ENCODE peak calls at places on chromosomes 7 and 10, in nine cellular contexts. F is SK-N-SH, O is stomach, V is vagina, A is prostate gland, P is endothelial cell of umbilical vein, H is suprapubic skin, I is breast epithelium, T is K562. B is an unnamed sample.

GRCh38 chr7:22147113-22147512 is 201.4 kb upstream of the CDCA7L start:
- DNase-seq in F (peak), O (no peak), V (no peak), A (no peak), P (no peak), H (no peak), I (no peak), T (no peak), B (no peak)

GRCh38 chr10:103491729-103492364 is 1.7 kb upstream of the NEURL1 start:
- DNase-seq in F (peak), O (no peak), V (no peak), A (no peak), P (peak), H (no peak), I (no peak), T (no peak), B (no peak)

GRCh38 chr7:142298631-142299030 is 40.8 kb upstream of the PRSS58 start:
- DNase-seq in F (no peak), O (no peak), V (no peak), A (no peak), P (no peak), H (no peak), I (no peak), T (no peak), B (peak)

GRCh38 chr7:38453826-38454225 is 177.3 kb downstream of the AMPH start:
- DNase-seq in F (no peak), O (no peak), V (no peak), A (no peak), P (no peak), H (no peak), I (no peak), T (no peak), B (no peak)

GRCh38 chr10:80530251-80530650 is 7.5 kb upstream of the SH2D4B start:
- DNase-seq in F (peak), O (no peak), V (no peak), A (no peak), P (no peak), H (no peak), I (no peak), T (no peak), B (peak)

GRCh38 chr10:93074597-93075368 is 1.1 kb downstream of the CYP26A1 start:
- DNase-seq in F (peak), O (no peak), V (peak), A (peak), P (no peak), H (no peak), I (no peak), T (no peak), B (no peak)

GRCh38 chr10:26422977-26423376 is 15.2 kb upstream of the APBB1IP start:
- DNase-seq in F (no peak), O (no peak), V (no peak), A (no peak), P (no peak), H (no peak), I (no peak), T (no peak), B (no peak)

GRCh38 chr10:93495654-93496321 is 624 bp upstream of the CEP55 start:
- DNase-seq in F (peak), O (no peak), V (no peak), A (peak), P (peak), H (no peak), I (no peak), T (peak), B (no peak)

GRCh38 chr10:88091490-88092061 is 228.2 kb downstream of the PTEN start:
- DNase-seq in F (no peak), O (peak), V (no peak), A (no peak), P (no peak), H (no peak), I (no peak), T (no peak), B (peak)

GRCh38 chr10:110802551-110803238 is 69.0 kb upstream of the PDCD4 start:
- DNase-seq in F (no peak), O (peak), V (no peak), A (peak), P (peak), H (no peak), I (peak), T (no peak), B (peak)
- TF ChIP-seq POLR2AphosphoS5 in F (no peak), O (peak), V (no peak), A (peak), P (no peak), H (no peak), I (no peak), T (no peak), B (no peak)

GRCh38 chr10:45592432-45592831 is 80.1 kb downstream of the ZFAND4 start:
- DNase-seq in F (no peak), O (no peak), V (no peak), A (no peak), P (no peak), H (no peak), I (no peak), T (no peak), B (no peak)

GRCh38 chr10:45591262-45591661 is 81.3 kb downstream of the ZFAND4 start:
- DNase-seq in F (no peak), O (no peak), V (no peak), A (no peak), P (no peak), H (no peak), I (no peak), T (no peak), B (no peak)

GRCh38 chr10:45594276-45595157 is 78.1 kb downstream of the ZFAND4 start:
- DNase-seq in F (peak), O (peak), V (no peak), A (peak), P (peak), H (peak), I (peak), T (peak), B (peak)

GRCh38 chr10:45593938-45594275 is 78.7 kb downstream of the ZFAND4 start:
- DNase-seq in F (no peak), O (no peak), V (no peak), A (no peak), P (no peak), H (no peak), I (no peak), T (no peak), B (no peak)

GRCh38 chr10:45592926-45593325 is 79.6 kb downstream of the ZFAND4 start:
- DNase-seq in F (no peak), O (no peak), V (no peak), A (no peak), P (no peak), H (no peak), I (no peak), T (no peak), B (no peak)
- H3K4me3 ChIP-seq in F (no peak), O (peak), V (no peak), A (no peak), P (no peak), H (peak), I (peak), T (peak), B (no peak)

GRCh38 chr10:112898540-112899395 is 51.3 kb upstream of the TCF7L2 start:
- DNase-seq in F (no peak), O (peak), V (no peak), A (no peak), P (peak), H (no peak), I (no peak), T (no peak), B (no peak)

GRCh38 chr10:112899396-112900065 is 50.5 kb upstream of the TCF7L2 start:
- DNase-seq in F (no peak), O (no peak), V (no peak), A (no peak), P (no peak), H (no peak), I (no peak), T (no peak), B (no peak)

GRCh38 chr10:112895292-112895691 is 54.8 kb upstream of the TCF7L2 start:
- DNase-seq in F (no peak), O (no peak), V (no peak), A (no peak), P (no peak), H (no peak), I (no peak), T (no peak), B (no peak)

GRCh38 chr10:112896722-112897121 is 53.3 kb upstream of the TCF7L2 start:
- DNase-seq in F (no peak), O (no peak), V (no peak), A (no peak), P (no peak), H (no peak), I (no peak), T (no peak), B (no peak)

DNA sequence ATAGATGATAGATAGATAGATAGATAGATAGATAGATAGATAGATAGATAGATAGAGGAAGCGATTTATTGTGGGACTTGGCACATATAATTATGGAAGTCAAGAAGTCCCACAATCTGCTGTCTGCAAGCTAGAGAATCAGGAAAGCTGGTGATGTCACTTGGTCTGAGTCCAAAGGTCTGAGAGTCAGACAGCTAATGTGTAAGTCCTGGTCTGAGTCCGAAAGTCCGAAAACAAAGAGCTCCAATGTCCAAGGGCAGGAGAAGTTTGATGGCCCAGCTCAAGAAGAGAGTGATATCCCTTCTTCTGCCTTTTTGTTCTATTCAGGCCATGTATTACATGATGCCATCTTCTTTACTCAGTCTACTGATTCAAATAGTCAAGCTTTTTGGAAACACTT is 53.8 kb upstream of the TCF7L2 start:
- DNase-seq in F (no peak), O (no peak), V (no peak), A (no peak), P (no peak), H (no peak), I (no peak), T (no peak), B (no peak)
- TF ChIP-seq POLR2AphosphoS5 in F (no peak), O (no peak), V (no peak), A (no peak), P (no peak), H (no peak), I (no peak), T (no peak), B (no peak)

GRCh38 chr7:128201067-128201689 is 39.9 kb upstream of the LEP start:
- DNase-seq in F (peak), O (no peak), V (no peak), A (no peak), P (no peak), H (peak), I (no peak), T (peak), B (no peak)
- H3K4me3 ChIP-seq in F (peak), O (peak), V (no peak), A (no peak), P (no peak), H (peak), I (no peak), T (no peak), B (no peak)

GRCh38 chr10:8055420-8056349 is 1.2 kb downstream of the GATA3 start:
- DNase-seq in F (no peak), O (no peak), V (no peak), A (no peak), P (no peak), H (no peak), I (peak), T (no peak), B (no peak)
- TF ChIP-seq POLR2AphosphoS5 in F (no peak), O (no peak), V (peak), A (no peak), P (peak), H (no peak), I (no peak), T (no peak), B (no peak)

DNA sequence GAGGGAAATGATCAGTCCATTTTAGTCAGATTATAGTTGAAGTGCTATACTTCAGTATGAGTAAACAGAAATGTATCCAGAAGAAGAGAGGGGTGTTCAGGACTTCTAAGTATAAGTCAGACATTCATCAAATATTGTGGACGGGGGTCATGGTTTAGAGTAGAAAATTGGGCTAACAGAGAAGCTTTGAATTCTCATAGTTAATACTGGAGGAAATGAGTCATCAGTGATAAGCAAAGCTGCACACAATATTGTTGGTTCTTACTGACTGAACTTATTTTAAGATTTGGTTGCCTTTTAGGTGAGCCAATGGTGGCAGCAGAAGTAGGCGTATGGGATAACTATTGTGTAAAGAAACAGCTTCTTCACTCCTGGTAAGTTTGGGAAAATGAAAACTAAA is 1.7 kb upstream of the SUMF2 start:
- DNase-seq in F (no peak), O (no peak), V (no peak), A (no peak), P (peak), H (no peak), I (no peak), T (no peak), B (no peak)
- H3K4me3 ChIP-seq in F (no peak), O (no peak), V (no peak), A (no peak), P (no peak), H (no peak), I (no peak), T (no peak), B (no peak)

GRCh38 chr10:78979938-78980337 is 88.8 kb upstream of the ZMIZ1 start:
- DNase-seq in F (no peak), O (no peak), V (no peak), A (no peak), P (no peak), H (no peak), I (no peak), T (no peak), B (no peak)

GRCh38 chr10:78980354-78980753 is 88.4 kb upstream of the ZMIZ1 start:
- DNase-seq in F (peak), O (no peak), V (no peak), A (no peak), P (no peak), H (no peak), I (no peak), T (no peak), B (no peak)

GRCh38 chr10:78980815-78981214 is 88.0 kb upstream of the ZMIZ1 start:
- DNase-seq in F (no peak), O (no peak), V (no peak), A (no peak), P (no peak), H (no peak), I (no peak), T (no peak), B (no peak)

GRCh38 chr10:78976825-78977760 is 91.7 kb upstream of the ZMIZ1 start:
- DNase-seq in F (no peak), O (no peak), V (no peak), A (no peak), P (no peak), H (no peak), I (no peak), T (no peak), B (no peak)

GRCh38 chr10:78977761-78978305 is 90.9 kb upstream of the ZMIZ1 start:
- DNase-seq in F (no peak), O (no peak), V (no peak), A (no peak), P (no peak), H (no peak), I (no peak), T (no peak), B (peak)
- TF ChIP-seq POLR2AphosphoS5 in F (no peak), O (peak), V (peak), A (no peak), P (no peak), H (peak), I (peak), T (no peak), B (no peak)

DNA sequence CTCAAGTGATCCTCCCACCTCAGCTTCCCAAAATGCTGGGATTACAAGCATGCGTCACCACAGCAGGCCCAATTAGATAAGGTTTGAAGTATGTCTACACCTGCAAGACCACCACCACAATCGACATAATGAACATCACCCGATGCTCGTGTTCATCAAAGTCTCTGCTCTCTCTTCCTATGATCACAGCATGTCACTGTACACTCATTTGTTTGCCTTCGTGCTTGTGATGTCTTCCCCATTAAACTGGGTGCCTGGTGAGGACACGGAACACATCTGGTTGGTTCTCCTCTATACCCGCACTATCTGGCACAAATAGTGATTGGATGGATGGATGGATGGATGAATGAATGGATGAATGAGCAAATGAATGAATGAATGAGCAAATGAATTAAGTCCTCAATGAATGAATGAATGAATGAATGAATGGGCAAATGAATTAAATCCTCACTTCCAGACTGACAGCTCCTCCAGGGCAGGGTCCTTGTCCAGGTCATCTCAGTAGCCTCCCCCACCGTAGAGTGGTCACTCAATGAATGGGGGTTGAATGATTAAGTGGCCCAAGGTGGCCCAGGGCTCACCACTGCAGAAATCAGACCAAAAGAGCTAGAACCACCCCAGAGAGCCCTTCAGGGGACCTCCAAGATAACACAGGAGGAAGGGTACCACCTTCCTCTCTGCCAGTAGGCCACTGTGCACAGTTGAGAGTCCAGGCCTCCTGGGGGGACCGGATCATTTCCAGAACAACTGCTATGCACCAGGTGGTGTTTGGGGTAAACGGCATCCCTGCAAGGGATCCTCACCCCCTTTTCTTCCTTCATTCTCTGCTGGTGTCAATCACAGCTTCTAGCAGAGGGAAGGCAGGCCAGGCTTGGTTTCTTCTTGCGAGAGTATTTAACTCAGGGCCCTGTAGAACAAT is 101.9 kb upstream of the TNRC18 start:
- DNase-seq in F (peak), O (peak), V (no peak), A (no peak), P (peak), H (no peak), I (no peak), T (no peak), B (no peak)
- H3K4me3 ChIP-seq in F (no peak), O (peak), V (no peak), A (no peak), P (no peak), H (peak), I (peak), T (no peak), B (no peak)

GRCh38 chr10:18140149-18140956 is at the start of gene CACNB2:
- DNase-seq in F (peak), O (no peak), V (no peak), A (peak), P (no peak), H (no peak), I (no peak), T (no peak), B (no peak)
- TF ChIP-seq POLR2AphosphoS5 in F (no peak), O (peak), V (peak), A (no peak), P (no peak), H (no peak), I (no peak), T (no peak), B (no peak)

DNA sequence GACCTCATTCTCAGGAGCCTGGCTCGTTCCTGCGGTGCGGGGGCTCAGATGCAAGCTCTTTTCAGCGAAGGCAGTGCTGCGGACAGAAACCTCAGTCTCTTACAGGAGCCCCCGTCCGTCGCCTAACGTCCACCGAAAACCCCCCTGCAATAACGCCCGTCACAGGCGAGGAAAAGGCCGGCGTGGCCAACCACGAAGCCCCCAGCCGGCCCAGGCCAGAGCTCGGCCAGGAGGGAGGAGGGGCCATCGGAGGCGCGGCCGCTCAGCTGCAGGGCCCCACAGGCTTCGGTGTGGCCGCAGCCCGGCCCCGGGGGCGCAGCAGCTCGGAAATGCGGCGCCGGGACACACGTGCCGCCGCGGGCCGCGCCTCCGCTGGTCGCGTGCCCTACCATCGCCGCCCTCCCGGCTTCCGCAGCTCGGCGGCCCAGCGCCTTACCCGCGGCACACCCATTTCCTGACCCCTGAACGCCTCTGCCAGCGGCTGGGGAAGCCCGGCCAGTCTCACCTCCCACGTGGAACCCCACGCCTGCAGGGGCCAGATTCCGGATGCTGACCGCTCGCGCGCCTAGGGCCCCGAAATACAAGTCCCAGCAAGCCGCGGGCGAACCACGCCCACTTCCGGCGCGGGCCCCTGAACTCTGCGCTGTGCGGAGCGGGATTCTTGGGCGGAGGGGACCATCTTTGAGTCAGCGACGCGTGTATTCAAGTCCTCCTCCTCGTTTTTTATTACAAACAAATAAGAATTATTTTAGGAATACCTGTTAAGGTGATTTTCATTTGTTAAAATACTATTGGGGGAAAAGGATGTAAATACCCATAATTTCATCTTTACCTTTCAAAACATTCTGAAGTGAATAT is at the start of gene ZNF239:
- DNase-seq in F (peak), O (peak), V (no peak), A (peak), P (peak), H (peak), I (peak), T (peak), B (no peak)
- H3K4me3 ChIP-seq in F (peak), O (peak), V (peak), A (peak), P (no peak), H (peak), I (peak), T (peak), B (no peak)